ENCODE peak calls at places on chromosomes 4 and X, in ten cellular contexts. J is lung, O is breast epithelium, Y is brain microvascular endothelial cell, W is OCI-LY7, D is IMR-90, L is prostate gland, I is fibroblast of lung, A is psoas muscle, K is ovary. S is an unnamed sample.
A peak's percentile ranks its signal among the peaks of the same experiment; 100 is the strongest.

GRCh38 chr4:153538408-153539057 is 72.4 kb downstream of the TMEM131L start:
- DNase-seq in J (no peak), O (peak; percentile 25), Y (no peak), W (no peak), D (peak; percentile 26), L (no peak), I (peak; percentile 54), A (no peak), K (peak; percentile 32), S (no peak)

GRCh38 chr4:150316332-150317205 is 238.3 kb downstream of the DCLK2 start:
- DNase-seq in J (no peak), O (no peak), Y (no peak), W (no peak), D (peak; percentile 31), L (no peak), I (peak; percentile 60), A (no peak), K (no peak), S (no peak)

GRCh38 chrX:110755061-110755460 is 40.6 kb downstream of the CHRDL1 start:
- DNase-seq in J (no peak), O (no peak), Y (no peak), W (no peak), D (peak; percentile 40), L (no peak), I (peak; percentile 42), A (no peak), K (no peak), S (no peak)

GRCh38 chr4:182042945-182043344 is 200.3 kb upstream of the TENM3 start:
- DNase-seq in J (no peak), O (no peak), Y (no peak), W (no peak), D (no peak), L (no peak), I (no peak), A (no peak), K (no peak), S (no peak)

GRCh38 chr4:1768367-1769034 is 24.6 kb upstream of the FGFR3 start:
- DNase-seq in J (peak; percentile 77), O (no peak), Y (no peak), W (no peak), D (no peak), L (peak; percentile 61), I (no peak), A (no peak), K (no peak), S (no peak)

GRCh38 chrX:42143866-42144592 is 220.7 kb upstream of the CASK start:
- DNase-seq in J (no peak), O (no peak), Y (no peak), W (no peak), D (no peak), L (no peak), I (no peak), A (no peak), K (no peak), S (no peak)

GRCh38 chrX:153761863-153762262 is 2.2 kb upstream of the PLXNB3 start:
- DNase-seq in J (no peak), O (no peak), Y (no peak), W (no peak), D (no peak), L (no peak), I (no peak), A (no peak), K (no peak), S (no peak)

GRCh38 chr4:140793291-140793690 is 37.1 kb upstream of the TBC1D9 start:
- DNase-seq in J (no peak), O (no peak), Y (no peak), W (no peak), D (no peak), L (no peak), I (no peak), A (no peak), K (no peak), S (no peak)

GRCh38 chr4:23373269-23373668 is 516.6 kb downstream of the PPARGC1A start:
- DNase-seq in J (peak; percentile 85), O (no peak), Y (peak; percentile 23), W (no peak), D (peak; percentile 4), L (no peak), I (no peak), A (peak; percentile 19), K (no peak), S (no peak)

GRCh38 chrX:54090880-54091279 is 46.6 kb upstream of the PHF8 start:
- DNase-seq in J (no peak), O (no peak), Y (no peak), W (no peak), D (no peak), L (no peak), I (no peak), A (no peak), K (no peak), S (no peak)

GRCh38 chrX:20980426-20980825 is 393.8 kb upstream of the CNKSR2 start:
- DNase-seq in J (no peak), O (no peak), Y (no peak), W (no peak), D (no peak), L (no peak), I (no peak), A (no peak), K (no peak), S (no peak)

GRCh38 chr4:180635276-180635675 is 1607.9 kb upstream of the TENM3 start:
- DNase-seq in J (no peak), O (no peak), Y (no peak), W (no peak), D (no peak), L (no peak), I (no peak), A (no peak), K (no peak), S (no peak)

DNA sequence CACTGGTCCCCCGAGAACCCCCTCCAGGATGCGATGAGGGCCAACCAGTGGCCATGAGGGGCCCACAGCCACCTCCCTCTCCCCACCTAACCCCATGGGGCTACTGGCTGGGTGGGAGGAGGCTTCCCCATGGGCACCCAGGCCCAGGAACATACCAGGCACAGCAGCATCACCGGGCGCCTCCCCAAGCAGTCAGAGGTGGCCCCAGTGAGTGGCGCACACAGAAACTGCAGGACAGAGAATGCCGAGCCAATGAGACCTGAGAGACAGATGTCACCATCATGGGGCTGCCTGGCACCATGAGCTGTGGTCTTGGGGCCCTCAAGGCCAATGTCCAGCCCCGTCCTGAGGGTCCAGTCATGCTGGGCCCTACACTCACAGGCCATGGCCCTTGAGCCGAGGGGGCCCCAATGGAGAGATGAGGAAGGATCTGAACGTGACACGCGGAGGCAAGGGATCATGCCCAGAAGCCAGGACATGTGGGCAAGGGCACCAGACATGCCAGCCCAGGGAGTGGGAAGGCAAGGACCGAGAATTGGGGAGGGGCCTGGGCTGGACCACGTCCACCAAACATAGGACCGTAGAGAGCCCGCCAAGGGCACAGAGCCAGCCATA is 30.1 kb downstream of the NOP14 start:
- DNase-seq in J (no peak), O (no peak), Y (no peak), W (no peak), D (no peak), L (no peak), I (no peak), A (no peak), K (no peak), S (peak; percentile 46)
- H3K4me3 ChIP-seq in J (no peak overlapping the region), O (no peak overlapping the region), Y (peak overlapping the region; percentile 85), W (peak overlapping the region; percentile 76), D (peak overlapping the region; percentile 64), L (no peak overlapping the region), I (peak overlapping the region; percentile 68), A (peak overlapping the region; percentile 100), K (peak overlapping the region; percentile 96), S (peak overlapping the region; percentile 80)

GRCh38 chr4:183770900-183771299 is 111.8 kb downstream of the TRAPPC11 start:
- DNase-seq in J (no peak), O (no peak), Y (no peak), W (no peak), D (no peak), L (no peak), I (no peak), A (no peak), K (no peak), S (no peak)

GRCh38 chr4:183773790-183774189 is 114.7 kb downstream of the TRAPPC11 start:
- DNase-seq in J (no peak), O (no peak), Y (no peak), W (no peak), D (no peak), L (no peak), I (no peak), A (no peak), K (no peak), S (no peak)

DNA sequence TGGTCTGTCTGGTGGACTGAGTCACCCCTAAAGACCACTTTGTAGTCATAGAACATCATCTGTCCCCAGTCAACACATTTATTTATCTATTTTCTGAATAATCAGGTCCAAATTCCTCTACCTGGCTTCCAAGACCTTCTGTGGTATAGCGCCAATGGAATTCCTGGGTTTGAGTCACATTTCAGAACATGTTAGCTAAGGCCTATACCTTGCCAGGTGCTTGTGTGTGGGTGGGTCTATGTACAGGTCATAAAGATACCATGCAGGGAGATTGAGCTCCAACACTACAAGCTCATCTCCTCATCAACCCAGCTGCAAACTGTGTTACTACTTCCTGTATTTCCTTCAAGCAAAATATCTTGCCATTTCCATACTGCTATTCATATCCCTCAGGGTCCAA is 113.3 kb downstream of the TRAPPC11 start:
- DNase-seq in J (no peak), O (no peak), Y (no peak), W (no peak), D (no peak), L (no peak), I (no peak), A (no peak), K (no peak), S (no peak)
- TF ChIP-seq CTCF in J (no peak), O (no peak), Y (no peak), W (no peak), D (no peak), L (no peak), I (no peak), A (no peak), K (no peak), S (no peak)

DNA sequence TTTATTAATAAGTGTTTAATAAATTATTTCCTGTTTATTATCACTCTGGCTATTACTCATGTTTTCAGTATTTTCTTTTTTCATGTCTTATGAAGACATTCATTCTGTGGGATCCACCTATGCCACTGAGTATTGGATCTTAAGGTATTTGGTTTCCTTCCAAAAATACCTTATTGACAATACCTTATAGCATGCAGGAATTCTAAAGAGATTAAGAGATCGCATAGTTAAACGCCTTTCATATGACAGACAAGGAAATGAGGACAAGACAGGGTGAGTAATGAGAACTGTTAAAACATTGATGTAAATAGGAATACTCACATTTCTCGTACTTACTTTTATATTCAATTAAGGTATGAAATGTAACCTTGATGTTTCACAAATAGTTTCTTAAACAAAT is 38.2 kb upstream of the TMPRSS11B start:
- DNase-seq in J (no peak), O (no peak), Y (no peak), W (no peak), D (no peak), L (no peak), I (no peak), A (no peak), K (no peak), S (no peak)
- H3K36me3 ChIP-seq in J (no peaks in the 10 kb centered on the region), O (no peaks in the 10 kb centered on the region), Y (no peaks in the 10 kb centered on the region), W (no peaks in the 10 kb centered on the region), D (no peaks in the 10 kb centered on the region), L (no peaks in the 10 kb centered on the region), I (no peaks in the 10 kb centered on the region), A (no peaks in the 10 kb centered on the region), K (no peaks in the 10 kb centered on the region), S (no peaks in the 10 kb centered on the region)

DNA sequence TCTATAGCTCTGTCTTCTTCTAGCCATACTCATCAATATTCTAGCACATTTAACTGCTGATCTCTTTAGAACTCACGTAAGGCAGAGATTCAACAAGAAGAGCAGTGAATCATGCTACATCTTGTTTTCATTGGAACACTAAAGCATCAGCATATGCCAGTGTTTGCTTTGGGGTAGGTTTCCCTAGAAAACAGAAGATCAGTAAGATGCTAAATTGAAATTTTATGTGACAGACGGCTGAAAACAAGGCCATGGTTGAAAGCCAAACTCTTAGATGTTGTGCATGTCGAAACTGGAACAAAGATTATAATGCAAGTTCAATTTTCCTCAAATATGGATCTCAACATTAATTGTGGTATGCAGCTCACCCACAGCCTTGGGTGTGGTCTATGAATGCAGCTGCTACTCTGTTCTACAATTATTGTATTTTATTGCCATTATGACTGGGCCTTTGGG is 107.6 kb downstream of the PDLIM5 start:
- DNase-seq in J (no peak), O (no peak), Y (peak; percentile 41), W (no peak), D (peak; percentile 39), L (no peak), I (peak; percentile 65), A (no peak), K (no peak), S (no peak)
- H3K4me3 ChIP-seq in J (no peak overlapping the region), O (no peak overlapping the region), Y (no peak overlapping the region), W (no peak overlapping the region), D (no peak overlapping the region), L (no peak overlapping the region), I (no peak overlapping the region), A (no peak overlapping the region), K (no peak overlapping the region), S (no peak overlapping the region)